ENCODE peak calls at places on chromosomes 2 and 18, in six cellular contexts. One of them, this sample, is unnamed. For H3K4me1, the result is how much of the 10 kb centered on the place peaks cover.

GRCh38 chr2:46776687-46777327 is 138.8 kb downstream of the MCFD2 start:
- DNase-seq in body of pancreas: peak
- DNase-seq in A549: peak
- DNase-seq in adipocyte: peak
- DNase-seq in NT2/D1: peak
- DNase-seq in GM23338: peak
- DNase-seq in this sample: no peak

GRCh38 chr2:84493494-84493893 is 22.8 kb upstream of the DNAH6 start:
- DNase-seq in body of pancreas: no peak
- DNase-seq in A549: peak
- DNase-seq in adipocyte: peak
- DNase-seq in NT2/D1: no peak
- DNase-seq in GM23338: peak
- DNase-seq in this sample: no peak

GRCh38 chr2:45009928-45010705 is 865 bp upstream of the SIX2 start:
- DNase-seq in body of pancreas: peak
- DNase-seq in A549: peak
- DNase-seq in adipocyte: peak
- DNase-seq in NT2/D1: no peak
- DNase-seq in GM23338: peak
- DNase-seq in this sample: no peak

GRCh38 chr2:191247381-191248057 is 2.3 kb downstream of the MYO1B start:
- DNase-seq in body of pancreas: peak
- DNase-seq in A549: peak
- DNase-seq in adipocyte: peak
- DNase-seq in NT2/D1: peak
- DNase-seq in GM23338: peak
- DNase-seq in this sample: no peak

GRCh38 chr18:44681039-44681595 is 429 bp downstream of the SETBP1 start:
- DNase-seq in body of pancreas: no peak
- DNase-seq in A549: no peak
- DNase-seq in adipocyte: peak
- DNase-seq in NT2/D1: no peak
- DNase-seq in GM23338: no peak
- DNase-seq in this sample: no peak

GRCh38 chr2:195477996-195478382 is 179.0 kb upstream of the SLC39A10 start:
- DNase-seq in body of pancreas: no peak
- DNase-seq in A549: no peak
- DNase-seq in adipocyte: peak
- DNase-seq in NT2/D1: no peak
- DNase-seq in GM23338: no peak
- DNase-seq in this sample: no peak

GRCh38 chr2:158187908-158188307 is 86.2 kb downstream of the UPP2 start:
- DNase-seq in body of pancreas: no peak
- DNase-seq in A549: no peak
- DNase-seq in adipocyte: no peak
- DNase-seq in NT2/D1: no peak
- DNase-seq in GM23338: peak
- DNase-seq in this sample: no peak

GRCh38 chr2:172219201-172219600 is 116.5 kb upstream of the DLX2 start:
- DNase-seq in body of pancreas: no peak
- DNase-seq in A549: no peak
- DNase-seq in adipocyte: no peak
- DNase-seq in NT2/D1: no peak
- DNase-seq in GM23338: no peak
- DNase-seq in this sample: no peak

GRCh38 chr2:132815522-132815921 is 145.5 kb upstream of the LYPD1 start:
- DNase-seq in body of pancreas: no peak
- DNase-seq in A549: peak
- DNase-seq in adipocyte: peak
- DNase-seq in NT2/D1: no peak
- DNase-seq in GM23338: no peak
- DNase-seq in this sample: no peak

GRCh38 chr2:64417624-64418023 is 36.3 kb upstream of the LGALSL start:
- DNase-seq in body of pancreas: no peak
- DNase-seq in A549: no peak
- DNase-seq in adipocyte: no peak
- DNase-seq in NT2/D1: no peak
- DNase-seq in GM23338: no peak
- DNase-seq in this sample: no peak

GRCh38 chr2:227366861-227367800 is 12.0 kb downstream of the TM4SF20 start:
- DNase-seq in body of pancreas: no peak
- DNase-seq in A549: peak
- DNase-seq in adipocyte: peak
- DNase-seq in NT2/D1: no peak
- DNase-seq in GM23338: no peak
- DNase-seq in this sample: no peak

GRCh38 chr18:2968559-2968958 is 44.4 kb downstream of the LPIN2 start:
- DNase-seq in body of pancreas: no peak
- DNase-seq in A549: no peak
- DNase-seq in adipocyte: no peak
- DNase-seq in NT2/D1: no peak
- DNase-seq in GM23338: no peak
- DNase-seq in this sample: no peak

GRCh38 chr2:133304344-133304743 is 263.9 kb downstream of the NCKAP5 start:
- DNase-seq in body of pancreas: no peak
- DNase-seq in A549: no peak
- DNase-seq in adipocyte: no peak
- DNase-seq in NT2/D1: no peak
- DNase-seq in GM23338: no peak
- DNase-seq in this sample: no peak

GRCh38 chr2:196959750-196960392 is 33.4 kb upstream of the PGAP1 start:
- DNase-seq in body of pancreas: no peak
- DNase-seq in A549: no peak
- DNase-seq in adipocyte: peak
- DNase-seq in NT2/D1: no peak
- DNase-seq in GM23338: no peak
- DNase-seq in this sample: no peak

GRCh38 chr2:127586136-127586535 is 50.7 kb downstream of the MYO7B start:
- DNase-seq in body of pancreas: no peak
- DNase-seq in A549: no peak
- DNase-seq in adipocyte: no peak
- DNase-seq in NT2/D1: no peak
- DNase-seq in GM23338: no peak
- DNase-seq in this sample: no peak

GRCh38 chr2:26455801-26456700 is 21.9 kb downstream of the OTOF start:
- DNase-seq in body of pancreas: no peak
- DNase-seq in A549: no peak
- DNase-seq in adipocyte: no peak
- DNase-seq in NT2/D1: no peak
- DNase-seq in GM23338: no peak
- DNase-seq in this sample: no peak

GRCh38 chr2:10326707-10327594 is 24.2 kb downstream of the HPCAL1 start:
- DNase-seq in body of pancreas: peak
- DNase-seq in A549: no peak
- DNase-seq in adipocyte: no peak
- DNase-seq in NT2/D1: no peak
- DNase-seq in GM23338: no peak
- DNase-seq in this sample: no peak

GRCh38 chr18:76368976-76369375 is 126.1 kb downstream of the ZNF516 start:
- DNase-seq in body of pancreas: no peak
- DNase-seq in A549: no peak
- DNase-seq in adipocyte: peak
- DNase-seq in NT2/D1: no peak
- DNase-seq in GM23338: no peak
- DNase-seq in this sample: no peak

GRCh38 chr2:189125195-189125594 is 54.4 kb downstream of the COL5A2 start:
- DNase-seq in body of pancreas: no peak
- DNase-seq in A549: no peak
- DNase-seq in adipocyte: no peak
- DNase-seq in NT2/D1: no peak
- DNase-seq in GM23338: no peak
- DNase-seq in this sample: no peak

GRCh38 chr2:203997481-203997880 is 60.9 kb downstream of the ICOS start:
- DNase-seq in body of pancreas: no peak
- DNase-seq in A549: no peak
- DNase-seq in adipocyte: no peak
- DNase-seq in NT2/D1: no peak
- DNase-seq in GM23338: no peak
- DNase-seq in this sample: no peak

GRCh38 chr2:188902906-188903305 is 71.3 kb upstream of the COL3A1 start:
- DNase-seq in body of pancreas: no peak
- DNase-seq in A549: peak
- DNase-seq in adipocyte: peak
- DNase-seq in NT2/D1: no peak
- DNase-seq in GM23338: no peak
- DNase-seq in this sample: no peak

GRCh38 chr18:34153711-34154110 is 71.0 kb downstream of the NOL4 start:
- DNase-seq in body of pancreas: no peak
- DNase-seq in A549: peak
- DNase-seq in adipocyte: no peak
- DNase-seq in NT2/D1: no peak
- DNase-seq in GM23338: no peak
- DNase-seq in this sample: no peak

GRCh38 chr2:10400568-10400977 is 47.6 kb downstream of the ODC1 start:
- DNase-seq in body of pancreas: no peak
- DNase-seq in A549: no peak
- DNase-seq in adipocyte: no peak
- DNase-seq in NT2/D1: no peak
- DNase-seq in GM23338: no peak
- DNase-seq in this sample: no peak

GRCh38 chr2:241508240-241508509 is 209 bp downstream of the STK25 start:
- DNase-seq in body of pancreas: no peak
- DNase-seq in A549: no peak
- DNase-seq in adipocyte: no peak
- DNase-seq in NT2/D1: no peak
- DNase-seq in GM23338: no peak
- DNase-seq in this sample: no peak
- H3K4me1 ChIP-seq in body of pancreas: half or more
- H3K4me1 ChIP-seq in A549: under half
- H3K4me1 ChIP-seq in adipocyte: under half
- H3K4me1 ChIP-seq in NT2/D1: under half
- H3K4me1 ChIP-seq in GM23338: under half
- H3K4me1 ChIP-seq in this sample: under half

GRCh38 chr18:55464581-55464980 is 123.4 kb downstream of the TCF4 start:
- DNase-seq in body of pancreas: no peak
- DNase-seq in A549: no peak
- DNase-seq in adipocyte: no peak
- DNase-seq in NT2/D1: no peak
- DNase-seq in GM23338: no peak
- DNase-seq in this sample: no peak
- H3K4me1 ChIP-seq in body of pancreas: under half
- H3K4me1 ChIP-seq in A549: under half
- H3K4me1 ChIP-seq in adipocyte: under half
- H3K4me1 ChIP-seq in NT2/D1: under half
- H3K4me1 ChIP-seq in GM23338: under half
- H3K4me1 ChIP-seq in this sample: under half

GRCh38 chr18:51168960-51169662 is 28.4 kb downstream of the MEX3C start:
- DNase-seq in body of pancreas: no peak
- DNase-seq in A549: no peak
- DNase-seq in adipocyte: no peak
- DNase-seq in NT2/D1: no peak
- DNase-seq in GM23338: no peak
- DNase-seq in this sample: no peak
- H3K4me1 ChIP-seq in body of pancreas: under half
- H3K4me1 ChIP-seq in A549: under half
- H3K4me1 ChIP-seq in adipocyte: under half
- H3K4me1 ChIP-seq in NT2/D1: under half
- H3K4me1 ChIP-seq in GM23338: under half
- H3K4me1 ChIP-seq in this sample: under half

GRCh38 chr2:72094701-72095100 is 53.0 kb downstream of the CYP26B1 start:
- DNase-seq in body of pancreas: no peak
- DNase-seq in A549: no peak
- DNase-seq in adipocyte: no peak
- DNase-seq in NT2/D1: no peak
- DNase-seq in GM23338: no peak
- DNase-seq in this sample: no peak
- H3K4me1 ChIP-seq in body of pancreas: under half
- H3K4me1 ChIP-seq in A549: under half
- H3K4me1 ChIP-seq in adipocyte: under half
- H3K4me1 ChIP-seq in NT2/D1: under half
- H3K4me1 ChIP-seq in GM23338: under half
- H3K4me1 ChIP-seq in this sample: under half

This sample was measured in breast epithelium.